ENCODE peak calls at places on chromosomes 11 and 22, in seven cellular contexts. U is cardiac fibroblast, B is fibroblast of pulmonary artery, M is astrocyte of the spinal cord, V is A549, Q is brain microvascular endothelial cell, K is uterus. J is an unnamed sample.

GRCh38 chr11:133732109-133732508 is 113.2 kb downstream of the SPATA19 start:
- DNase-seq in U (no peak), B (no peak), M (no peak), V (no peak), Q (no peak), K (no peak), J (no peak)

GRCh38 chr11:73759520-73760065 is 1.3 kb downstream of the RAB6A start:
- DNase-seq in U (peak), B (peak), M (peak), V (peak), Q (no peak), K (no peak), J (no peak)

GRCh38 chr11:112881461-112881860 is 79.8 kb upstream of the NCAM1 start:
- DNase-seq in U (peak), B (peak), M (peak), V (peak), Q (no peak), K (peak), J (no peak)

GRCh38 chr22:28882878-28883656 is at the start of gene ZNRF3:
- DNase-seq in U (peak), B (peak), M (peak), V (peak), Q (peak), K (peak), J (no peak)

GRCh38 chr11:17718510-17718962 is 835 bp upstream of the MYOD1 start:
- DNase-seq in U (no peak), B (no peak), M (no peak), V (no peak), Q (no peak), K (no peak), J (no peak)

GRCh38 chr11:91800208-91800914 is 424.3 kb upstream of the FAT3 start:
- DNase-seq in U (no peak), B (no peak), M (no peak), V (no peak), Q (no peak), K (no peak), J (no peak)

GRCh38 chr11:63839508-63840355 is 822 bp downstream of the MARK2 start:
- DNase-seq in U (no peak), B (no peak), M (no peak), V (no peak), Q (no peak), K (peak), J (no peak)

GRCh38 chr22:28148816-28149465 is 229.9 kb upstream of the PITPNB start:
- DNase-seq in U (no peak), B (no peak), M (no peak), V (no peak), Q (no peak), K (no peak), J (no peak)

GRCh38 chr22:40190501-40190900 is 12.8 kb downstream of the TNRC6B start:
- DNase-seq in U (no peak), B (no peak), M (no peak), V (no peak), Q (no peak), K (no peak), J (no peak)

GRCh38 chr11:123681007-123681406 is 26.6 kb upstream of the SCN3B start:
- DNase-seq in U (no peak), B (no peak), M (no peak), V (no peak), Q (no peak), K (no peak), J (no peak)

GRCh38 chr11:105553015-105553414 is 56.9 kb upstream of the GRIA4 start:
- DNase-seq in U (peak), B (peak), M (no peak), V (no peak), Q (peak), K (no peak), J (peak)

GRCh38 chr11:13337986-13338436 is 60.4 kb downstream of the BMAL1 start:
- DNase-seq in U (peak), B (peak), M (peak), V (peak), Q (peak), K (no peak), J (peak)

GRCh38 chr22:19970479-19971275 is 29.1 kb upstream of the TXNRD2 start:
- DNase-seq in U (peak), B (peak), M (peak), V (peak), Q (peak), K (peak), J (no peak)

GRCh38 chr11:31442086-31442485 is 67.3 kb downstream of the IMMP1L start:
- DNase-seq in U (no peak), B (no peak), M (no peak), V (no peak), Q (no peak), K (no peak), J (no peak)

GRCh38 chr11:113373981-113374560 is 13.5 kb upstream of the ANKK1 start:
- DNase-seq in U (no peak), B (peak), M (no peak), V (no peak), Q (no peak), K (no peak), J (no peak)

GRCh38 chr22:29768052-29768680 is 997 bp downstream of the UQCR10 start:
- DNase-seq in U (no peak), B (no peak), M (no peak), V (no peak), Q (no peak), K (no peak), J (no peak)

DNA sequence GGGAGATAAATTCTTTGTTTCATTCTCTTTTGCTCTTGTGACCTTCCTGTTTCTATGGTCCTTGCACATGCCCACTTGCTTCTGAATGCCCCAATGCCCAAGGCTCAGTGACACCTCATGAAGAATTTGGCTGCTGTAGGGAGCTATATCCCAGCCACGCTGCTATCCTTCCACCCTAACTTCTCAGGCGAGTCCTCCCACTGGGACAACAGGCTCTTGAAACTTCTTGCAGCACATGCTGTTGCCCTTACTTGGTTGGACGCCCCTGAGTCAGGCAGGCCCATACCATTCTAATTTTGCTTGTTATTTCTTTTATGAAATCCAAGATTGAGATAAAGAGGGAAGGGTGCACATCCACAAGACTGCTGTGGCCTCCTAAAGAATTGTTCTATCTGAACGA is 57.6 kb upstream of the BLID start:
- DNase-seq in U (no peak), B (no peak), M (no peak), V (no peak), Q (no peak), K (no peak), J (no peak)
- H3K4me3 ChIP-seq in U (no peak), B (no peak), M (no peak), V (no peak), Q (peak), K (no peak), J (no peak)

GRCh38 chr22:41966607-41967240 is 2.5 kb upstream of the SEPTIN3 start:
- DNase-seq in U (peak), B (peak), M (peak), V (peak), Q (peak), K (no peak), J (peak)
- TF ChIP-seq CTCF in U (peak), B (peak), M (peak), V (peak), Q (peak), K (no peak), J (no peak)

DNA sequence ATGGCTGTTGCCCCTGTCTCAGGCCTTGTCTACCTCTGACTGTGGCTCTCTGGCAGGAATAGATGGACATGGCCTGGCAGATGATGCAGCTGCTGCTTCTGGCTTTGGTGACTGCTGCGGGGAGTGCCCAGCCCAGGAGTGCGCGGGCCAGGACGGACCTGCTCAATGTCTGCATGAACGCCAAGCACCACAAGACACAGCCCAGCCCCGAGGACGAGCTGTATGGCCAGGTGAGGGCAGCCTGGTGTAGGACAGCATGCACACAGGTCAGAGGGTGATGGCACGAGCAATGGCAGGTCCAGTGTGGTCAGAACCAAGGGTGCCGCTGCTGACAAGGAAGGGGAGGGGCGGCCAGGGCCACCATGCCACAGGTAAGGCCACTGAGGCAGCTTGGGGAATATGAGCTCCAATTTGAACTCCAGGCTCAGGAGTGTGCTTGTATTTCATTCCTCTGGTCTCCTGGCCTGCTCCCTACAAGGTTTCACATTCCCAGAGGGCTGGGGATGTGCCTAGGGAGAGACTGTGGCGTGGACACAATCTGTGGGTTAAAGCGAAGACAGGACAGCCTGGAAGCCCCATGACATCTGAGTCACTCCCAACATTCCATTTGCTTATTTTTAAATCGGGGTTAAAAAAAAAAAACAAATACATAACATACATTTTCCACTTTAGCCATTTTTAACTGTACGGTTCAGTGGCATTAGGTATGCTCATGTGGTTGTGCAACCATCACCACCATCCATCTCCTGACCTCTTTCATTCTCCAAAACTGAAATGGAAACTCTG is 559 bp downstream of the FOLR3 start:
- DNase-seq in U (no peak), B (no peak), M (no peak), V (no peak), Q (no peak), K (no peak), J (no peak)
- H3K4me3 ChIP-seq in U (no peak), B (no peak), M (no peak), V (no peak), Q (no peak), K (no peak), J (no peak)

DNA sequence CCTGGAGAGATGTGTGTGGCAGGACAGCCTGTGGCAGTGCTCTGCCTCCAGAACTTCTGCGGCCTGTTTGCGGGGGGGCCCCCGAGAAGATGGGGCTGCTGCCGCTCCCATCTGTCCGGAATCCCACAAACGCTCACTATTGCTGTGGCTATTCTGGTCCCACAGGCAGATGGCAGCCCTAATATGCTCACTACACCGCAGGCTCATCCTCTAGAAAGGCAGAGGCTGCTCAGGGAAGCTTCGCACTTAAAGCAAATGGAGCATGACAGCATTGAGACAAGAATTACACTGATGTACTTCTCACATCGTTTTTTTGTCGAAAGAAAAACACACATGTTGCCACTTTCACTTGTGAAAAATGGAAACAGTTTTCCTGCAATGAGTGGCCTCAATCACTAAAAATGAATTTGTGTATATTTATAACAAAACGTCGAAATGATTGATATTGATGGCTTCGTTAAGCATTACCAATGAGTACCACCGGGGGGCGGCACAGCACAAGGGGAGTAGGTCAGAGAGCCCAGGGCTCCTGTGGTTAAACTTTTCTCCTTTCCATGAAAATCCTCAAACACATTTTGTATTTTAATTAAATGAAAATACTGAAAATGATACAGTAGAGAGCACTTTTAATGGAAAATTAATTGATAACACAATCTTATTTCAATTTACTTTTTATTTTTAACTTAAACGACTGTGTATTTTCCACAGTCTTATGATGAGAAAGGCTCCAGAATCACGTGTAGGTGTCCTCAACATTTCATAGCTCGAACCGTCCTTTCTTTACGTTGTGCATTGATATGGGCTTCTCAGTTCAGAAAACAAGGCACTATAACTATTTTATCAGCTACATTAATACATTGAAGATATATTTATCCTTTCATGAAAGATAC is 69.1 kb downstream of the CTTN start:
- DNase-seq in U (peak), B (peak), M (peak), V (peak), Q (peak), K (no peak), J (no peak)
- TF ChIP-seq CTCF in U (peak), B (peak), M (peak), V (peak), Q (peak), K (peak), J (peak)

GRCh38 chr11:22711212-22711770 is 44.9 kb downstream of the GAS2 start:
- DNase-seq in U (no peak), B (no peak), M (no peak), V (no peak), Q (no peak), K (no peak), J (no peak)
- H3K4me3 ChIP-seq in U (no peak), B (no peak), M (no peak), V (no peak), Q (no peak), K (no peak), J (no peak)

GRCh38 chr11:897226-898159 is 13.1 kb downstream of the CHID1 start:
- DNase-seq in U (no peak), B (no peak), M (no peak), V (no peak), Q (no peak), K (no peak), J (no peak)

GRCh38 chr11:892106-892505 is 18.5 kb downstream of the CHID1 start:
- DNase-seq in U (no peak), B (no peak), M (no peak), V (no peak), Q (no peak), K (no peak), J (no peak)

GRCh38 chr11:893008-893654 is 17.5 kb downstream of the CHID1 start:
- DNase-seq in U (no peak), B (no peak), M (no peak), V (no peak), Q (no peak), K (no peak), J (no peak)

GRCh38 chr11:895331-896223 is 15.0 kb downstream of the CHID1 start:
- DNase-seq in U (no peak), B (no peak), M (no peak), V (no peak), Q (no peak), K (no peak), J (no peak)

GRCh38 chr11:894575-895201 is 15.9 kb downstream of the CHID1 start:
- DNase-seq in U (no peak), B (no peak), M (no peak), V (no peak), Q (no peak), K (no peak), J (no peak)
- TF ChIP-seq CTCF in U (peak), B (no peak), M (no peak), V (no peak), Q (peak), K (no peak), J (peak)

GRCh38 chr22:42967005-42967404 is 47.9 kb downstream of the PACSIN2 start:
- DNase-seq in U (no peak), B (no peak), M (no peak), V (no peak), Q (no peak), K (no peak), J (no peak)

GRCh38 chr22:42966389-42966998 is 48.5 kb downstream of the PACSIN2 start:
- DNase-seq in U (no peak), B (no peak), M (no peak), V (no peak), Q (no peak), K (no peak), J (no peak)

GRCh38 chr22:42967933-42968332 is 47.0 kb downstream of the PACSIN2 start:
- DNase-seq in U (no peak), B (no peak), M (no peak), V (no peak), Q (no peak), K (peak), J (no peak)

GRCh38 chr22:42970029-42970428 is 44.9 kb downstream of the PACSIN2 start:
- DNase-seq in U (no peak), B (no peak), M (no peak), V (no peak), Q (no peak), K (no peak), J (no peak)

DNA sequence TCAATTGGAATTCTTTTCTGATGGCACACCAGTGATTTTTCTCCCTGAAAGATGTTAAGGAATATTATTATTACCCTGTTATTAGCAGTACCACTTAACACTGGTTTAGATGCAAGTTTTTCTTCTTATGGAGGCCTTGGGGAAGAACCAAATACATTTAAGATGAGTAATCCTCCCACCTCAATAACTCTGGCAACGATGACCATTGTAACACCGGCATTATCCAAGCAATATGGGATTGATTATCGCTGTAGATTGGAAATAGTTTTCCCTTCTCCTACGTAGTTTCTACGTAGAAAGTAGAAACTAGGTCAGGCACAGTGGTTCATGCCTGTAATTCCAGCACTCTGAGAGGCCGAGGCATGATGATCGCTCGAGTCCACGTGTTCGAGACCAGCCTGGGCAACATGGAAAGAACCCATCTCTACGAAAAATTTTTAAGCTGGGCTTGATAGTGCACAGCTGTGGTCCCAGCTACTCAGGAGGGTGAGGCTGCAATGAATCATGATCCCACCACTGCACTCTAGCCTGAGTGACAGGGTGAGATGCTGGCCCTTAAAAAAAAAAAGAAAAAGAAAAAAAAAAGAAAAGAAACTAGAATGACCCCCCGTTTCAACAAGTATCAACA is 45.5 kb downstream of the PACSIN2 start:
- DNase-seq in U (peak), B (peak), M (peak), V (no peak), Q (no peak), K (no peak), J (no peak)
- H3K4me3 ChIP-seq in U (no peak), B (no peak), M (no peak), V (no peak), Q (no peak), K (no peak), J (no peak)

DNA sequence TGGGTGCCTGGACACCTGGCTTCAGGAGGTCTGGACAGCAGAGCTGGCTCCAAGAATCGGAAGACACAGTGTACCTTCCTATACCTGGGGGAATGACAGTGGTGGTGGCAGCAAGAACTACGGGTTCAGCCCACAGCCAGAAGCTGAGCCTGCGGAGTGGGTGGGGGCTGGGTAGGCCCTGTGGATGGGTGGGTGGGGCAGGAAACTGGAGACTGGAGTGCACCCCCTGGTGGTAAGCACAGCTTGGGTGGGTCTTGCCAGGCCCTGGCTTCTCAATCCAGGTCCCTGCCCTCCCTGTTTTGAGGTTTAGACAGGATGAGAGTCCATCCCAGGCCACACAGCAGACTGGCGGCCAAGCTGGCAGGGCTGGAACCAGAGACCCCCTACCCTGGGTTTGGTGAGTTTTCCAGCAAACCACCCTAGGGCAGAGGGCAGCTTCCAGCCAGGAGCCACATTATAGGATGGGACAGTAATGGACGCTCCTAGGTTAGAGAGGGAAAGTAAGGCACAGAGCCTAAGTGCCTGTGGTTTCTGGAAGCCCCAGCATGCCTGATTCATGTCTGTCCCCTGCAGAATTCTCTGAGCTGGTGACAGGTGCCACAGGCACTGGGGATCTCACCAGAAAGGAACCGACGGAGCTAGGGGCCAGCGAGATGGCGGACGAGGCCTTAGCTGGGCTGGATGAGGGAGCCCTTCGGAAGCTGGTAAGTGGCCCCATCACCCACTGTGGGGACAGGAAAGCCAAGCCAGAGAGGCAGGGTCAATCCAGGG is 1.7 kb downstream of the SMTN start:
- DNase-seq in U (peak), B (peak), M (peak), V (peak), Q (peak), K (peak), J (no peak)
- TF ChIP-seq CTCF in U (peak), B (peak), M (peak), V (peak), Q (peak), K (peak), J (peak)

J was measured in epithelial cell of proximal tubule.